ENCODE peak calls at places on chromosomes 6 and 20, in ten cellular contexts. I is Peyer's patch; P is brain microvascular endothelial cell; A is aorta; J is pancreas; E is mammary epithelial cell; M is fibroblast of lung; Z is WERI-Rb-1; Q is CD8-positive, alpha-beta T cell; U is mesenchymal stem cell. G is an unnamed sample. For H3K36me3, the result is how much of the 10 kb centered on the place peaks cover.

GRCh38 chr6:106486236-106486635 is 125.7 kb downstream of the CRYBG1 start:
- DNase-seq in I (no peak), P (peak), A (no peak), J (no peak), E (no peak), M (peak), Z (no peak), Q (no peak), U (peak), G (no peak)

GRCh38 chr6:104640141-104640700 is 219.5 kb downstream of the HACE1 start:
- DNase-seq in I (no peak), P (no peak), A (no peak), J (no peak), E (no peak), M (no peak), Z (no peak), Q (no peak), U (no peak), G (peak)

GRCh38 chr6:100988391-100988999 is 107.4 kb upstream of the ASCC3 start:
- DNase-seq in I (no peak), P (no peak), A (no peak), J (no peak), E (no peak), M (no peak), Z (no peak), Q (no peak), U (no peak), G (no peak)

GRCh38 chr6:149293244-149293643 is 24.3 kb upstream of the TAB2 start:
- DNase-seq in I (no peak), P (no peak), A (no peak), J (no peak), E (peak), M (no peak), Z (no peak), Q (no peak), U (no peak), G (no peak)

GRCh38 chr6:132768051-132768517 is 10.4 kb upstream of the VNN2 start:
- DNase-seq in I (peak), P (no peak), A (no peak), J (peak), E (peak), M (no peak), Z (peak), Q (peak), U (peak), G (peak)

GRCh38 chr20:21995461-21995860 is 290.0 kb downstream of the PAX1 start:
- DNase-seq in I (no peak), P (no peak), A (no peak), J (no peak), E (no peak), M (no peak), Z (no peak), Q (no peak), U (no peak), G (no peak)

GRCh38 chr6:119109654-119110325 is 31.3 kb upstream of the FAM184A start:
- DNase-seq in I (no peak), P (no peak), A (no peak), J (no peak), E (no peak), M (no peak), Z (no peak), Q (no peak), U (no peak), G (no peak)

GRCh38 chr6:138864343-138864890 is 68.5 kb downstream of the ECT2L start:
- DNase-seq in I (no peak), P (peak), A (no peak), J (no peak), E (no peak), M (peak), Z (no peak), Q (no peak), U (no peak), G (no peak)

GRCh38 chr6:166174031-166174430 is 6.4 kb upstream of the TBXT start:
- DNase-seq in I (no peak), P (no peak), A (no peak), J (no peak), E (no peak), M (no peak), Z (no peak), Q (no peak), U (no peak), G (peak)

GRCh38 chr20:36275441-36276189 is 30.5 kb upstream of the DLGAP4 start:
- DNase-seq in I (no peak), P (no peak), A (peak), J (no peak), E (no peak), M (no peak), Z (peak), Q (no peak), U (no peak), G (no peak)

GRCh38 chr20:4961746-4962145 is 39.6 kb downstream of the SLC23A2 start:
- DNase-seq in I (no peak), P (peak), A (no peak), J (no peak), E (peak), M (peak), Z (no peak), Q (no peak), U (peak), G (no peak)

GRCh38 chr6:89243331-89243629 is 26.1 kb upstream of the GABRR1 start:
- DNase-seq in I (no peak), P (no peak), A (no peak), J (no peak), E (no peak), M (no peak), Z (no peak), Q (no peak), U (no peak), G (no peak)

GRCh38 chr6:129923520-129923919 is 62.4 kb upstream of the TMEM244 start:
- DNase-seq in I (no peak), P (peak), A (no peak), J (no peak), E (no peak), M (peak), Z (no peak), Q (no peak), U (peak), G (no peak)

GRCh38 chr6:71268710-71269437 is 19.7 kb upstream of the OGFRL1 start:
- DNase-seq in I (no peak), P (no peak), A (no peak), J (no peak), E (no peak), M (no peak), Z (no peak), Q (no peak), U (no peak), G (no peak)

GRCh38 chr6:21756487-21756886 is 162.9 kb downstream of the SOX4 start:
- DNase-seq in I (no peak), P (no peak), A (no peak), J (no peak), E (no peak), M (no peak), Z (no peak), Q (no peak), U (no peak), G (no peak)

GRCh38 chr6:158812611-158813010 is 6.6 kb downstream of the EZR start:
- DNase-seq in I (peak), P (no peak), A (no peak), J (no peak), E (peak), M (no peak), Z (no peak), Q (no peak), U (no peak), G (no peak)
- H3K36me3 ChIP-seq in I (under half), P (under half), A (under half), J (under half), E (under half), M (under half), Z (half or more), Q (under half), U (under half), G (half or more)

DNA sequence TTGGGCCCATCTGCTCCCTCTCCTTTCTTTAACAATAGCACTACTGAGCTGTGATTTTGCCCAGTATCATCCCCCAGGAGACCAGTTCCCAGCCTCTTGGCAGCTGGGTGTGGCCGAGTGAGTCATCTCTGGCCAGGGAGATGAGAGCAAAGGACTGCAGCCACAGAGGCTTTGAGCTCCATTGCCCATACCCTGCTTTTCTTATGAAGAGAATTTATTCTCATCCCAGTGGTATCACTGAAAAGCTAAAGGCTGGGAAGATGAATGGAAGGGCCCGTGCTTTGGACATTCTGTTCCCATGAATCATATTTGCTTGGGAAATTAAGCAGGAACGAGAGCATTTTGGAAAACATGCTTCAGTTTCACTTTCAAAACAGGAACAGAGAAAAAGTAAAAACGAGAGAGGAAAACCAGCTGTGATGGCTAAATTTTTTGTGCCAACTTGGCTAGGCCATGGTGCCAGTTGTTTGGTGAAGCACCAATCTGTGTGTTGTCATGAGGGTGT is 14.9 kb downstream of the CST3 start:
- DNase-seq in I (no peak), P (peak), A (peak), J (no peak), E (peak), M (peak), Z (no peak), Q (no peak), U (peak), G (no peak)
- H3K27ac ChIP-seq in I (peak), P (peak), A (peak), J (peak), E (peak), M (peak), Z (no peak), Q (no peak), U (peak), G (no peak)

GRCh38 chr20:62792940-62793756 is 3.1 kb upstream of the MRGBP start:
- DNase-seq in I (peak), P (no peak), A (no peak), J (no peak), E (no peak), M (no peak), Z (no peak), Q (no peak), U (no peak), G (no peak)
- H3K4me3 ChIP-seq in I (peak), P (no peak), A (no peak), J (no peak), E (no peak), M (no peak), Z (no peak), Q (peak), U (no peak), G (no peak)

DNA sequence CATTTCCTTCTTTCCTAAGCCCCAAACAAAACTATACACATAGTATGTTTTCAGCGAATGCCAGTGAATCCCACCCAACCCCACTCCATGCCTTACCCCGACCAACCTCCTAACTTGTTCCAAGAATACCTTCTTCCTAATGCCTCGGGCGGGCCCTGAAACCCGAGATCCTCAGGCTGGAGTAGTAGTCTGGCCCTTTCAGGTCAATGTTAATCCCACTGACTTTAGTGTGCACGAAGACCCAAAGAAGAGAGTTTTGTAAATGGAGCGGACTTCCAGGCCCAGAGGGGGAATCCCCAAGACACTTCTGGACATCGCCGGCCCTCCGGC is 394 bp downstream of the YIPF3 start:
- DNase-seq in I (no peak), P (no peak), A (no peak), J (no peak), E (no peak), M (no peak), Z (no peak), Q (no peak), U (no peak), G (no peak)
- H3K36me3 ChIP-seq in I (under half), P (half or more), A (under half), J (half or more), E (under half), M (under half), Z (half or more), Q (under half), U (half or more), G (half or more)

GRCh38 chr6:15490242-15491100 is 172.4 kb downstream of the DTNBP1 start:
- DNase-seq in I (no peak), P (no peak), A (no peak), J (no peak), E (no peak), M (no peak), Z (no peak), Q (no peak), U (no peak), G (no peak)

GRCh38 chr6:15489563-15489962 is 173.3 kb downstream of the DTNBP1 start:
- DNase-seq in I (no peak), P (no peak), A (no peak), J (no peak), E (no peak), M (no peak), Z (no peak), Q (no peak), U (no peak), G (no peak)

GRCh38 chr6:15493437-15494168 is 169.2 kb downstream of the DTNBP1 start:
- DNase-seq in I (no peak), P (no peak), A (no peak), J (no peak), E (no peak), M (peak), Z (no peak), Q (no peak), U (peak), G (no peak)

GRCh38 chr6:15491255-15491985 is 171.4 kb downstream of the DTNBP1 start:
- DNase-seq in I (peak), P (peak), A (no peak), J (no peak), E (peak), M (peak), Z (peak), Q (peak), U (peak), G (peak)

DNA sequence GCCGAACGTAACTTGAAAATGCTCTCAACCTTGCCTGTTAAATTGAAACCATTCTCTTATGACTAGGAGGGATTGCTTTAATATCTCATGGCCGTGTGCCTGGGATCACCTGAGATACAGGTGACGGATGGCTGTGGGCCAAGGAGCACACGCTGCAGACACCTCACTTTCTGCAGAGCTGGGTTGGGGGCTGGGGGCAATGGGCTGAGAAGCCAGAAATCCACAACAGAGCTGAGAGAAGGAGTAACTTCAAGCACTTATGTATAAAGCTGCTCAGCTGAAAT is 170.9 kb downstream of the DTNBP1 start:
- DNase-seq in I (no peak), P (no peak), A (no peak), J (no peak), E (no peak), M (no peak), Z (no peak), Q (no peak), U (no peak), G (no peak)
- H3K27ac ChIP-seq in I (no peak), P (no peak), A (no peak), J (no peak), E (no peak), M (no peak), Z (no peak), Q (no peak), U (no peak), G (no peak)

DNA sequence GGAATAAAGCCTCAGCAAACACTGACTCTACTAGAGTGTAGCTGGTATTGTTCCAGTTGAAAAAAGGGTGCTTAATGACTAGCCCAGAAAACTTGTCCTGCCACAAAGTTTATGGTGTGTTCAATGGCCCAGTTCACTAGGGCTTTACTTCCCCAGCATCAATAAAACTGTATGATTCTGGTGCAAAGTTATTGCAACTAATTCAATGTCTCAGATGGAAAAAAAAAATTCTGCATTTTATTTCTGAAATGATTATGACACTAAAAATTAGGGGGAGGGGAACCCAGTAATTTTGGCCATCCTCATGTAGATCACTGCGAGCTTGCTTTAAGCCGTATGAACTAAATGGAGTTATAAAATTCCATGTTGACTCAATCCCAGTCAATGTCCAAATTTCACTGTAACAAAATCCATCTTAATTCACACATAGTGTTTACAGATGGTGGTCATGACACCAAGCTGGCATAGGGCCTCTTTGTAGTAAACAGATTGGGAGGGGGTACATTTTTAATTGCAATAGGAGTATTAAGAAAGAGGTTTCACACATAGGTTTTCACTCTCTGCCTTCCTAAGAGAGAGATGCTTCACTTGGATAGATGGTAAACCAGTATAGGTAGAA is 41.2 kb downstream of the PTPRK start:
- DNase-seq in I (no peak), P (no peak), A (no peak), J (no peak), E (no peak), M (no peak), Z (no peak), Q (no peak), U (no peak), G (no peak)
- H3K4me3 ChIP-seq in I (peak), P (no peak), A (no peak), J (no peak), E (no peak), M (no peak), Z (no peak), Q (peak), U (no peak), G (no peak)

DNA sequence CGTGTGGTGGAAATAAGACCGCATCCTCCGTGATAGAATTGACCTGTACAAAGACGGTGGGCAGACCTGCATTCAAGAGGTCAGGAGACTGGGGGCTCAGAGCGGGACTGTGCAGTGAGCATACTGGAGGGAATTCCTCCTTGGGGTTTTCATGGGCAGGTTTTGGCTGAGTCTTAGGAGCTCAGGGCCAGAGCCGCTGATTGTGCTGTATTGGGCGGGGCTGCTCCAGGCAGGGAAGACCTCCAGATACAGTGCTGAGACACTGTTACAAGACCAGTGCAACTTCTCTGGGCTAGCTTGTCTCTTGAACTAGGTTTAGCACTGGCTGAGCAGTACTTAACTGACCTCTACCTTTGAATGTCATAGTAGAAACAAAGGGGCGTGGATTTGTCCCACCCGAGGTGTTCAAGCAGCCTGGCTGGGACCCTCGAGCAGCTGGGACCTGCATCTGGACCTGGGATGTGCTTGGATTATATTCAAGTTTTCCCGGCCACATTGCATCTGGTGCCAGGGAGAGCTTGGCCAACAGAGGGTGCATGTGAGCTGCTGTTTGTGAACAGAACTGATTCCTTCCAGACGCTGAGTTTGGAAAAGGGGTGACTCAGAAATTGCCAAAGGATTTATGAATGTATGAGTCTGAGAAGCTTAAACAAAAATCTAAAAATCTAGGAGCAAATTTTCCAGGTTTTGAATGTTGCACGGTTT is 33.4 kb upstream of the SLC22A1 start:
- DNase-seq in I (no peak), P (peak), A (peak), J (peak), E (peak), M (peak), Z (peak), Q (no peak), U (peak), G (peak)
- H3K36me3 ChIP-seq in I (under half), P (half or more), A (under half), J (half or more), E (under half), M (under half), Z (half or more), Q (half or more), U (half or more), G (half or more)

DNA sequence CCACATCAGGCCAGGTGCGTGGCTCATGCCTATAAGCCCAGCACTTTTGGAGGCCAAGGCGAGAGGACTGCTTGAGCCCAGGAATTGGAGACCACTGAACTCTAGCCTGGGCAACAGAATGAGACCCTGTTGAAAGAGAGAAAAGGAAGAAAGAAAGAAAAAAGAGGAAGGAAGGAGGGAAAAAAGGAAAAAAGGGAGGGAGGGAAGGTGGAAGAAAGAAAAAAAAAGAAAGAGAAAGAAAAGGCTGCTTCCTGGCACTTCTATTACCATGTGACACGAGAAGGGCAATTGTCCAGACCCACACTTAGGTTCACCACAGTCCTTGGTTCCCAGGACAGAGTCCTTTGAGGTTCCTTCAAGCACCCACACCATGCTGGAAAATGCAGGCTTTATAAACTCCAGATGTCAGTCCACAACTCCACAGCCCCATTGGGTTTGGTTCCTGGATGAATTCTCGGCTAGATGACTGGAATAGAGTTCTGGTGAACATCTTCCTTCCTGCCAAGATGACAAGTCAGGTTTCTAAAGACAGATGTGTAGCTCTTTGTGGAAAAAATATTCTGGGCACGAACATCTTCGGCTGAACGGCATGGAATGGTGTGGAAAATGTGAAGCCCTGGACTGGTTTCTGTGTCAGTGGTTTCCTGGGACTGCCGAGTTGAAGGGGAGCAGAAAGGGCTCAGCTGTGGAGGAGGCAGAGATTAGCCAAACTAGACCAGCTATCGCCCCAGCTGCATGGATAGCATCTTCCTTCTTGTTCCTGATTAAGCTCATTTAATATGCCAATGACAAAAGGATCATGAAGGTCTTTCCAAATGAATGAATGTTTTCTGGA is 32.5 kb downstream of the NT5E start:
- DNase-seq in I (no peak), P (no peak), A (no peak), J (no peak), E (no peak), M (peak), Z (no peak), Q (no peak), U (peak), G (no peak)
- H3K27ac ChIP-seq in I (no peak), P (peak), A (no peak), J (no peak), E (no peak), M (peak), Z (no peak), Q (no peak), U (peak), G (no peak)

G was measured in OCI-LY7.